ENCODE peak calls at places on chromosomes 4 and X, in five cellular contexts. W is A549, F is epithelial cell of esophagus, J is MM.1S, X is AG09309. L is an unnamed sample.

GRCh38 chr4:159269143-159269542 is 166.3 kb downstream of the RAPGEF2 start:
- DNase-seq in W (no peak), F (no peak), J (no peak), X (no peak), L (no peak)

GRCh38 chrX:69080912-69081465 is 84.3 kb downstream of the PJA1 start:
- DNase-seq in W (no peak), F (no peak), J (no peak), X (no peak), L (no peak)

GRCh38 chrX:43970528-43970927 is 2.7 kb downstream of the NDP start:
- DNase-seq in W (peak), F (peak), J (no peak), X (no peak), L (no peak)

GRCh38 chrX:2449135-2449886 is 51.5 kb downstream of the DHRSX start:
- DNase-seq in W (no peak), F (no peak), J (no peak), X (no peak), L (no peak)

GRCh38 chr4:162837241-162837640 is 329.4 kb downstream of the NAF1 start:
- DNase-seq in W (no peak), F (no peak), J (no peak), X (no peak), L (no peak)

GRCh38 chr4:38008493-38009120 is 48.4 kb downstream of the PTTG2 start:
- DNase-seq in W (no peak), F (no peak), J (no peak), X (no peak), L (no peak)

GRCh38 chr4:1723131-1723801 is 1.9 kb downstream of the TACC3 start:
- DNase-seq in W (no peak), F (no peak), J (no peak), X (no peak), L (no peak)

GRCh38 chrX:69312141-69312670 is 147.0 kb upstream of the PJA1 start:
- DNase-seq in W (no peak), F (no peak), J (no peak), X (no peak), L (no peak)

GRCh38 chrX:1673337-1673736 is 58.5 kb downstream of the ASMT start:
- DNase-seq in W (peak), F (no peak), J (peak), X (no peak), L (peak)

GRCh38 chr4:152983774-152984411 is 47.8 kb downstream of the FHDC1 start:
- DNase-seq in W (peak), F (peak), J (no peak), X (peak), L (no peak)

GRCh38 chr4:148112231-148112982 is 329.8 kb downstream of the NR3C2 start:
- DNase-seq in W (no peak), F (peak), J (no peak), X (peak), L (peak)

GRCh38 chr4:177093964-177094363 is 215.7 kb upstream of the NEIL3 start:
- DNase-seq in W (no peak), F (no peak), J (peak), X (no peak), L (no peak)

GRCh38 chr4:76147454-76148141 is 599 bp downstream of the NUP54 start:
- DNase-seq in W (peak), F (peak), J (peak), X (no peak), L (peak)

GRCh38 chrX:154458954-154459829 is 1.1 kb downstream of the PLXNA3 start:
- DNase-seq in W (no peak), F (peak), J (peak), X (no peak), L (no peak)

GRCh38 chr4:48949518-48950207 is 36.4 kb upstream of the CWH43 start:
- DNase-seq in W (no peak), F (peak), J (no peak), X (peak), L (no peak)

GRCh38 chr4:48958582-48958981 is 27.5 kb upstream of the CWH43 start:
- DNase-seq in W (no peak), F (peak), J (no peak), X (no peak), L (no peak)

GRCh38 chr4:48949086-48949485 is 37.0 kb upstream of the CWH43 start:
- DNase-seq in W (no peak), F (no peak), J (no peak), X (no peak), L (no peak)

DNA sequence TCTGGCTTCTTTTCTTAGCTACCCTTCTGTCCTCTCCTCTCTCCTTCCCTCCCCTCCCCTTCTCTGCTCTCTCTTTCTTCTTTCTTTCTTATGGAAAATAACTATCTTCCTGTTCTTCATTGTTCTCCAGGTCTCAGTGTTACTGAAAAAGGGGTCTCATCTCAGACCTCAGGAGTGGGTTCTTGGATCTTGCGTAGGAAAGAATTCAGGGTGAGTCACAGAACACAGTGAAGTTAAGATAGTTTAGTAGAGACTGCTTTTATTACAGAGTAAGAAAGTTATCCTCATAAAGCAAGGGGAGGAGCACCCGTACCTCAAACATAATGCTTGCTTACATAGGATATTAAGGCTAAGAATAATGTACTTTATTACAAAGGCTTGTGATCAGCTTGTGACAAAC is 31.8 kb upstream of the CWH43 start:
- DNase-seq in W (no peak), F (peak), J (no peak), X (no peak), L (no peak)
- H3K4me3 ChIP-seq in W (no peak), F (no peak), J (no peak), X (no peak), L (no peak)

GRCh38 chrX:123878177-123878576 is 18.3 kb downstream of the XIAP start:
- DNase-seq in W (no peak), F (no peak), J (peak), X (no peak), L (no peak)
- H3K4me3 ChIP-seq in W (no peak), F (no peak), J (peak), X (no peak), L (peak)

DNA sequence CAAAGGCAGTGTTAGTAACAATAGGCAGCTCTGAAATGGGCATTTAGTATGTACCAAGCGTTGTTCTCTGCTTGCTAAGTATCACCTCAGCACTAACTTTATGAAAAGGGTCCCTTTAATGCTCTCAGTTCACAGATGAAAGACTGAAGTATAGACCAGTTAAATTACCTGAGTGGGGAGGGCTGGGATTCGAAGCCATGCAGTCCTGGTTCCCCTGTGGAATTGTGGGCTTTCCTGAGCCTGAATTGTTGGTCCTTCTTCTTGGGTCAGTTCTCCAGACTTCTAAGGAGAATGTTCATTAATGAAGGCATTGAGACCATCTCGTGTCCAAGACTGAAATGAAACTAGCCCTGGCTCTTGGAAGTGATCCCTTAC is 7.7 kb upstream of the PRDM8 start:
- DNase-seq in W (no peak), F (no peak), J (no peak), X (no peak), L (no peak)
- H3K4me3 ChIP-seq in W (no peak), F (no peak), J (no peak), X (no peak), L (no peak)

GRCh38 chr4:121156822-121157769 is 7.0 kb downstream of the TNIP3 start:
- DNase-seq in W (peak), F (peak), J (no peak), X (no peak), L (no peak)
- H3K4me3 ChIP-seq in W (peak), F (peak), J (peak), X (peak), L (no peak)

DNA sequence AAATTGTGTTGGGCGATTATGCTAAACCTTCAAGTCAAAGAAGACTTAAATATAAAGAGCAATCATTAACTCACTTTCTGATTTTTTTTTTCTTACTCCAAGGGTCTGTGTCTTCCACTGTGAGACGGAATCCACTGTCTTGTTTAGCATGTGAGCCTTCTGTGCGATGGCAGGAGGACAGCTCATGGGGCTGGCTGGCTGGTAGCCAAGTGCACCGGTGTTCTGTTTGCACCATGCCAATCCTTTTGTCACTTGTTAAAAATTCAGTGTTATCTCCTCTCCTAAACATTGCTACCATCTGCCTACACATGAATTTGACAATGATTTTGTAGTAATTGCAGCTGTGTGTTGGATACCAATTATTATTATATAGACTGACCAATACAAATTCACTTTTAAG is 1056.3 kb upstream of the IGFBP7 start:
- DNase-seq in W (no peak), F (no peak), J (no peak), X (no peak), L (no peak)
- H3K4me3 ChIP-seq in W (no peak), F (no peak), J (no peak), X (no peak), L (no peak)

DNA sequence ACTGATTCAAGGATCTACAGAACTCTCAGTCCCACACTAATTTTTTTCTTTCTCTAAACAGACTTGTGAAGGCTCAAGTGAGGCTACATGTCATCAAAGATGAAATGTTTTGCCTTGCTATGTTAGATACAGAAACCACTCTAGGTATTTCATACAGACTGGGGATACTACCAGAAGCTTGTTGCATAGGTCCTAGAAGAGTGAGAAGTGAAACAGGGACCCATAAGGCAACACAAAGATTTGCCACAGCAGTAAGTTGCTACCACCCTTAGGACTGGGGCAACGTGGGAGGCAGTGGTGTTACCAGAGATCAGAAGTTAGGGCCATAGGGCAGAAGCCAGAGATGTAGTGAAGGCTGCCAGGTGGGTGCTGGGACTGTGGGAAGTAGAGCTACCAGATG is 50.7 kb upstream of the MID1IP1 start:
- DNase-seq in W (no peak), F (no peak), J (no peak), X (no peak), L (no peak)
- H3K4me3 ChIP-seq in W (no peak), F (no peak), J (no peak), X (no peak), L (no peak)

GRCh38 chr4:125187621-125188176 is 127.1 kb upstream of the FAT4 start:
- DNase-seq in W (no peak), F (peak), J (no peak), X (peak), L (no peak)
- H3K4me3 ChIP-seq in W (no peak), F (no peak), J (no peak), X (no peak), L (no peak)

GRCh38 chr4:78551420-78552351 is at the start of gene ANXA3:
- DNase-seq in W (no peak), F (peak), J (no peak), X (no peak), L (no peak)
- H3K4me3 ChIP-seq in W (peak), F (peak), J (peak), X (peak), L (peak)

L was measured in Jurkat, Clone E6-1.